ENCODE peak calls at places on chromosomes 4 and X, in six cellular contexts. B is tibial artery, H is astrocyte, Q is mesendoderm, G is sigmoid colon, P is upper lobe of right lung. F is an unnamed sample.
A peak's percentile ranks its signal among the peaks of the same experiment; 100 is the strongest.

GRCh38 chrX:9746148-9746880 is 19.3 kb downstream of the GPR143 start:
- DNase-seq in Q (peak; percentile 66), B (no peak), H (peak; percentile 77), P (no peak), G (no peak), F (no peak)

GRCh38 chrX:119870626-119871131 is 854 bp downstream of the RNF113A start:
- DNase-seq in B (no peak), Q (peak; percentile 10), H (no peak), G (peak; percentile 52), P (no peak), F (peak; percentile 38)

GRCh38 chr4:112739442-112739841 is 102.5 kb downstream of the LARP7 start:
- DNase-seq in P (no peak), Q (peak; percentile 33), H (no peak), B (no peak), G (no peak), F (no peak)

GRCh38 chrX:149903889-149904748 is 23.1 kb downstream of the MAGEA8 start:
- DNase-seq in H (no peak), Q (peak; percentile 66), P (no peak), G (no peak), B (no peak), F (no peak)

GRCh38 chr4:155481150-155481549 is 104.4 kb upstream of the MAP9 start:
- DNase-seq in P (no peak), B (no peak), H (no peak), G (no peak), Q (no peak), F (no peak)

GRCh38 chr4:167883271-167883670 is 209.1 kb upstream of the ANXA10 start:
- DNase-seq in H (peak; percentile 6), P (no peak), B (no peak), Q (no peak), G (no peak), F (no peak)

GRCh38 chr4:1249148-1249730 is 309 bp upstream of the CTBP1 start:
- DNase-seq in B (peak; percentile 92), G (peak; percentile 93), Q (peak; percentile 89), H (peak; percentile 76), P (peak; percentile 94), F (peak; percentile 90)

GRCh38 chr4:25769251-25769650 is 93.5 kb downstream of the SEL1L3 start:
- DNase-seq in B (no peak), G (no peak), P (no peak), H (peak; percentile 26), Q (peak; percentile 11), F (no peak)

GRCh38 chr4:86934147-86934771 is 552 bp upstream of the AFF1 start:
- DNase-seq in P (no peak), Q (peak; percentile 58), B (no peak), H (no peak), G (no peak), F (no peak)

GRCh38 chr4:117455088-117455487 is 369.7 kb upstream of the TRAM1L1 start:
- DNase-seq in P (no peak), G (no peak), H (no peak), Q (no peak), B (no peak), F (no peak)

GRCh38 chr4:169203891-169204290 is 66.9 kb downstream of the SH3RF1 start:
- DNase-seq in Q (no peak), G (no peak), P (no peak), H (no peak), B (no peak), F (no peak)

GRCh38 chr4:133969202-133969873 is 232.3 kb downstream of the PABPC4L start:
- DNase-seq in Q (peak; percentile 4), G (no peak), P (no peak), B (no peak), H (peak; percentile 79), F (no peak)

GRCh38 chrX:153903991-153904957 is at the start of gene AVPR2:
- DNase-seq in Q (no peak), B (no peak), G (no peak), H (no peak), P (no peak), F (no peak)

GRCh38 chr4:88705805-88706518 is 8.3 kb upstream of the NAP1L5 start:
- DNase-seq in H (peak; percentile 59), B (no peak), G (no peak), Q (peak; percentile 16), P (no peak), F (no peak)

GRCh38 chrX:131783555-131784338 is 239.4 kb upstream of the STK26 start:
- DNase-seq in G (peak; percentile 90), B (no peak), Q (no peak), H (peak; percentile 64), P (no peak), F (peak; percentile 52)

GRCh38 chrX:15505104-15505503 is 4.5 kb downstream of the BMX start:
- DNase-seq in B (no peak), G (no peak), Q (no peak), P (no peak), H (no peak), F (no peak)

GRCh38 chr4:36785965-36786364 is 458.6 kb upstream of the NWD2 start:
- DNase-seq in H (no peak), P (no peak), Q (no peak), B (no peak), G (no peak), F (no peak)

GRCh38 chr4:174314770-174315169 is 31.1 kb downstream of the CEP44 start:
- DNase-seq in H (peak; percentile 71), Q (peak; percentile 82), G (no peak), P (no peak), B (no peak), F (no peak)

GRCh38 chrX:70196961-70197805 is 19.9 kb downstream of the DGAT2L6 start:
- DNase-seq in H (no peak), G (no peak), Q (peak; percentile 67), B (peak; percentile 63), P (no peak), F (no peak)

GRCh38 chr4:98517444-98518021 is 140.9 kb downstream of the TSPAN5 start:
- DNase-seq in B (no peak), P (no peak), Q (no peak), H (peak; percentile 83), G (no peak), F (no peak)

GRCh38 chrX:34404386-34405070 is 252.6 kb downstream of the TMEM47 start:
- DNase-seq in B (no peak), H (no peak), G (peak; percentile 78), Q (no peak), P (no peak), F (no peak)

GRCh38 chr4:78691333-78691732 is 84.8 kb upstream of the BMP2K start:
- DNase-seq in G (no peak), B (no peak), H (no peak), P (no peak), Q (no peak), F (no peak)

GRCh38 chrX:124406294-124407013 is 60.1 kb downstream of the SH2D1A start:
- DNase-seq in H (peak; percentile 47), B (no peak), G (peak; percentile 64), P (no peak), Q (peak; percentile 37), F (peak; percentile 34)

GRCh38 chr4:133683967-133684366 is 517.6 kb downstream of the PABPC4L start:
- DNase-seq in P (no peak), G (no peak), B (no peak), H (no peak), Q (no peak), F (no peak)

GRCh38 chr4:15755321-15755750 is 22.8 kb upstream of the CD38 start:
- DNase-seq in Q (no peak), P (no peak), H (peak; percentile 82), G (no peak), B (no peak), F (no peak)

DNA sequence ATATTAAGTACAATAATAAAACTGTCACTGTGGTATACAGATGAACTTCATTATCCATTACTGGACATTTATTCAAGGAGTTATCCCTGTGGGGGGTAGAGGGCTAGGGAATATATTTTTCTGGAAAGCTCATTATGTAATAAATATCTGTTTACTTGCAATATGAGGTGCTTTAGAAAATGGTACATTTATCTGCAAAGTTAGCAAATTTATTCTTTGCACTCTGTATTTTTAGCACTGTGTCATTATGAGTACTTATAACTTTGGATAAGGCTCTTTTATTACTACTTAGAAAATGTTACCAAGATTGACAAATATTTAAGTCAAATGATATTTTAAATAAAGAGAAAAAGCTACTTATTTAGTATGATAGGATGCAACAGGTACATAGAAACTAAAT is 37.8 kb downstream of the ANKRD17 start:
- DNase-seq in H (no peak), B (no peak), Q (no peak), G (no peak), P (no peak), F (no peak)
- H3K36me3 ChIP-seq in H (no peaks in the 10 kb centered on the region), B (no peaks in the 10 kb centered on the region), Q (no peaks in the 10 kb centered on the region), G (no peaks in the 10 kb centered on the region), P (no peaks in the 10 kb centered on the region), F (no peaks in the 10 kb centered on the region)

DNA sequence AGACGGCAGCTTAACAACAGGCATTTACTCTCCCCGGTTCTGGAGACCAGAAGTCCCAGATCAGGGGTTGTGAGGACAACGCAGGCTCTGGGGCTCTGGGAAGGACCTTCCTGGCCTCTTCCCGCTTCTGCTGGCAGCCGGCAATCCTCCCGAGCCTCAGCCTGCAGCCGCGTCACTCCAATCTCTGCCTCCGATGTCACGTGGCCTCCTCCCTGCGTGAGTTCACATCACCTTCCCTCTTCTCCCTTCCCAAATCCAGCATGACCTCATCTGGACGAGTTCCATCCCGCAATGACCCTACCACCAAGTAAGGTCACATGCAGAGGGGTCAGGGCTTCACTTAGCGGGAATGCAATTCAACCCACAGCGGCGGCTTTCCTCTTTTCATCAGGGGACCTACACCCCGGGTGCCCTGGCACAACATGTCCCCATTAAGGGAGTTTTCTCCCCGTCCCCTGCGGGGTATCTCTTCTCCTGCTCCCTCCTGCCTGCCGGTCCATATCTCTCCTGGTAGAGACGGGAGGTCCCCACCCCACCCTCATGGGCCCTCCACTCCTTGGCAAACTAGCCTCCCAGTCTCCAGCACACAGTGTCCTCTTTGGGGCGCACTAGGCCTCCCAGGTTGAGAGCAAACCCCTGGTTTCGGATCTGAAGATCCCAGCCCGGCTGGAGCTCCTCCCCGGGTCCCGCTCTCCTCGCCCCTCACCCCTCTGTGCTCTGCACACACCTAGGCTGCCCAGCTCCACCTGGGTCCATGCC is 25.5 kb downstream of the ABLIM2 start:
- DNase-seq in B (no peak), Q (no peak), P (no peak), H (no peak), G (no peak), F (peak; percentile 56)
- H3K4me1 ChIP-seq in B (no peaks in the 10 kb centered on the region), Q (peaks cover 5% of the 10 kb centered on the region), P (no peaks in the 10 kb centered on the region), H (no peaks in the 10 kb centered on the region), G (no peaks in the 10 kb centered on the region), F (no peaks in the 10 kb centered on the region)

GRCh38 chr4:14749910-14750309 is 252.4 kb upstream of the CPEB2 start:
- DNase-seq in Q (peak; percentile 40), H (peak; percentile 1), P (peak; percentile 60), B (no peak), G (peak; percentile 71), F (peak; percentile 33)
- H3K36me3 ChIP-seq in Q (no peaks in the 10 kb centered on the region), H (no peaks in the 10 kb centered on the region), P (no peaks in the 10 kb centered on the region), B (no peaks in the 10 kb centered on the region), G (no peaks in the 10 kb centered on the region), F (no peaks in the 10 kb centered on the region)

GRCh38 chr4:41205130-41205529 is 9.2 kb downstream of the APBB2 start:
- DNase-seq in B (no peak), Q (no peak), H (no peak), G (no peak), P (no peak), F (no peak)

GRCh38 chr4:41207330-41207831 is 7.0 kb downstream of the APBB2 start:
- DNase-seq in H (no peak), Q (no peak), G (no peak), P (no peak), B (no peak), F (no peak)

GRCh38 chr4:41204400-41204978 is 9.9 kb downstream of the APBB2 start:
- DNase-seq in H (peak; percentile 83), Q (peak; percentile 73), P (no peak), G (no peak), B (no peak), F (no peak)

GRCh38 chr4:41203841-41204240 is 10.5 kb downstream of the APBB2 start:
- DNase-seq in Q (no peak), P (no peak), B (no peak), H (no peak), G (no peak), F (no peak)

GRCh38 chr4:41205854-41206460 is 8.4 kb downstream of the APBB2 start:
- DNase-seq in P (no peak), G (no peak), H (no peak), Q (no peak), B (no peak), F (no peak)
- H3K4me1 ChIP-seq in P (peaks cover 55% of the 10 kb centered on the region), G (peaks cover 38% of the 10 kb centered on the region), H (peaks cover 47% of the 10 kb centered on the region), Q (peaks cover 14% of the 10 kb centered on the region), B (no peaks in the 10 kb centered on the region), F (no peaks in the 10 kb centered on the region)

F was measured in left lung.